ENCODE peak calls at places on chromosomes 3 and 15, in eight cellular contexts. T is prostate gland, A is AG09309, P is Calu3, R is cardiac muscle cell, S is RWPE2, O is right atrium auricular region, I is transverse colon. K is an unnamed sample.

GRCh38 chr3:157392104-157392503 is 44.5 kb upstream of the PTX3 start:
- DNase-seq in P (no peak), T (no peak), R (no peak), O (no peak), S (no peak), I (no peak), A (no peak), K (no peak)

GRCh38 chr3:137163241-137163916 is 205.6 kb downstream of the IL20RB start:
- DNase-seq in O (no peak), R (no peak), T (no peak), I (no peak), A (no peak), S (no peak), P (no peak), K (no peak)

GRCh38 chr3:187997946-187998561 is 155.9 kb upstream of the LPP start:
- DNase-seq in I (no peak), T (no peak), P (no peak), A (no peak), R (no peak), O (no peak), S (no peak), K (no peak)

GRCh38 chr3:20935791-20936190 is 749.8 kb upstream of the SGO1 start:
- DNase-seq in S (no peak), O (no peak), A (no peak), I (no peak), R (no peak), T (no peak), P (no peak), K (no peak)

GRCh38 chr3:132756108-132756650 is 34.0 kb upstream of the NPHP3 start:
- DNase-seq in S (no peak), T (no peak), A (no peak), P (no peak), I (no peak), O (no peak), R (peak), K (no peak)

GRCh38 chr3:59749291-59749690 is 699.5 kb upstream of the CFAP20DC start:
- DNase-seq in R (no peak), S (no peak), O (no peak), T (no peak), I (no peak), P (no peak), A (no peak), K (no peak)

GRCh38 chr3:52019352-52020080 is 23.8 kb upstream of the RPL29 start:
- DNase-seq in O (peak), A (no peak), R (peak), T (no peak), S (no peak), P (no peak), I (no peak), K (no peak)

GRCh38 chr3:132784502-132785025 is 62.4 kb upstream of the NPHP3 start:
- DNase-seq in A (no peak), S (no peak), I (no peak), T (no peak), R (peak), P (no peak), O (no peak), K (no peak)

GRCh38 chr15:84791763-84792162 is 25.4 kb upstream of the ALPK3 start:
- DNase-seq in R (peak), O (no peak), A (no peak), I (no peak), T (no peak), P (no peak), S (no peak), K (no peak)

GRCh38 chr3:63458405-63458804 is 180.3 kb downstream of the SYNPR start:
- DNase-seq in I (no peak), A (no peak), O (no peak), T (no peak), S (no peak), P (no peak), R (no peak), K (no peak)

GRCh38 chr3:101972430-101973162 is 123.3 kb downstream of the NFKBIZ start:
- DNase-seq in I (no peak), O (no peak), A (no peak), T (no peak), P (no peak), R (no peak), S (no peak), K (no peak)

GRCh38 chr15:39323706-39324105 is 257.2 kb upstream of the THBS1 start:
- DNase-seq in S (no peak), P (no peak), T (no peak), A (no peak), I (no peak), O (no peak), R (no peak), K (no peak)

GRCh38 chr15:80932989-80933388 is 56.6 kb downstream of the MESD start:
- DNase-seq in T (no peak), I (peak), S (no peak), P (no peak), R (peak), O (peak), A (no peak), K (no peak)

GRCh38 chr15:99104788-99105515 is at the start of gene SYNM:
- DNase-seq in P (peak), A (no peak), O (peak), I (peak), S (no peak), T (peak), R (peak), K (peak)

GRCh38 chr15:48112242-48112641 is 8.5 kb upstream of the SLC24A5 start:
- DNase-seq in R (peak), I (no peak), A (no peak), T (no peak), P (peak), S (no peak), O (no peak), K (no peak)

GRCh38 chr15:67836477-67836876 is 3.4 kb downstream of the RNU6-1 start:
- DNase-seq in S (peak), P (no peak), T (no peak), O (no peak), A (no peak), R (peak), I (peak), K (no peak)

GRCh38 chr3:38140326-38141172 is 2.1 kb downstream of the MYD88 start:
- DNase-seq in O (no peak), A (no peak), S (peak), T (no peak), I (no peak), R (no peak), P (no peak), K (no peak)

GRCh38 chr3:49199900-49200281 is 28.5 kb downstream of the KLHDC8B start:
- DNase-seq in S (no peak), T (no peak), I (no peak), R (peak), A (no peak), P (no peak), O (no peak), K (no peak)

GRCh38 chr3:45367451-45367850 is 20.9 kb upstream of the LARS2 start:
- DNase-seq in T (no peak), R (peak), S (no peak), I (peak), A (peak), P (no peak), O (no peak), K (no peak)

GRCh38 chr3:187913617-187914033 is 168.4 kb upstream of the BCL6 start:
- DNase-seq in O (no peak), T (no peak), S (no peak), A (no peak), I (peak), P (peak), R (peak), K (no peak)

GRCh38 chr3:20072422-20072821 is 32.2 kb downstream of the KAT2B start:
- DNase-seq in I (no peak), A (no peak), O (no peak), T (no peak), R (no peak), P (no peak), S (no peak), K (no peak)

GRCh38 chr15:99566157-99566900 is 545 bp downstream of the MEF2A start:
- DNase-seq in R (no peak), A (no peak), T (no peak), I (peak), S (no peak), P (peak), O (no peak), K (peak)

GRCh38 chr3:2896281-2896967 is 213.8 kb downstream of the IL5RA start:
- DNase-seq in S (no peak), I (no peak), O (no peak), R (no peak), T (no peak), A (no peak), P (no peak), K (no peak)

DNA sequence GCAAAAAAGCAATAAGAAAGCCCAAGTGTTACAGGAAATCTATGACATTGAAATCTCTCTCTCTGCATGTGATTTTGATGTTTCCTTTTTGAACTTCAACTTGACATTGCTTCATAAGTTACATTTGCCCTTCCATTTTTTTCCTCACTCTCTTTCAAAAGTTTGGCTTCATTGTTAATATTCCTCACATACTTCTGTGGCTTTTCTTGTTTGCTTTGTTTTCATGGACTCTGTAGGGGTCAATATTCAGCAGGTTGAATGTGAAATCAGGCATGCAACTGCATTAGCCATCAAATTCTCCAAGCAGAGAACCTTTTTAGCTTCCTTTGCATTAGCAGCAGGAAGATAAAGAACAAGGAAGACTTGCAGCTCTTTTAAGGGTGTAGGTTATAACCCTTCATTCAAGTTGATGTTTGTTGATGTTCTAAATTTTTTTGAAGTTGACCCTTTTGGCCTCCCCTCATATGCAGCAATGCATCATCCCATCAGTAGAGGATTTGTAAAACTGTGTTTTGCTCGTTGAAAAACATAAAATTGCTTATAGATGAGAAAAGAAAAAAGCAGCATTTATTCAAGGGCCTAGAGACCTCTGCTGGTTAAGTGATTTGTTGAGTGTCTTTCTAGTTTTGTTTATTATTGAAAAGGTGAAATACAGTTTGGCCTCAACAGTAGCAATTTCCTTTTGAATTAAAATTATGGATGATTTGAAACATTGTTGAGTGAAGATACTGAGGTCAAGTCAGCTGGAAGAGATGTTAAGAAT is 211.4 kb downstream of the IL5RA start:
- DNase-seq in P (no peak), S (no peak), I (no peak), T (no peak), R (no peak), O (no peak), A (no peak), K (no peak)
- TF ChIP-seq CTCF in P (no peak), S (no peak), I (no peak), T (no peak), R (no peak), O (peak), A (no peak), K (no peak)

GRCh38 chr3:160643994-160644393 is 33.0 kb upstream of the ARL14 start:
- DNase-seq in O (no peak), S (no peak), P (no peak), T (no peak), I (no peak), R (no peak), A (no peak), K (no peak)
- TF ChIP-seq CTCF in O (no peak), S (no peak), P (peak), T (no peak), I (no peak), R (peak), A (no peak), K (peak)

GRCh38 chr15:97234841-97235240 is 725.7 kb upstream of the ARRDC4 start:
- DNase-seq in T (no peak), P (no peak), S (no peak), I (no peak), R (no peak), O (no peak), A (no peak), K (no peak)
- TF ChIP-seq CTCF in T (no peak), P (no peak), S (no peak), I (no peak), R (no peak), O (no peak), A (no peak), K (no peak)

GRCh38 chr3:124582621-124583437 is 147.4 kb upstream of the UMPS start:
- DNase-seq in P (no peak), O (no peak), I (no peak), R (no peak), S (no peak), A (no peak), T (no peak), K (no peak)
- TF ChIP-seq CTCF in P (no peak), O (no peak), I (no peak), R (no peak), S (no peak), A (no peak), T (no peak), K (no peak)

DNA sequence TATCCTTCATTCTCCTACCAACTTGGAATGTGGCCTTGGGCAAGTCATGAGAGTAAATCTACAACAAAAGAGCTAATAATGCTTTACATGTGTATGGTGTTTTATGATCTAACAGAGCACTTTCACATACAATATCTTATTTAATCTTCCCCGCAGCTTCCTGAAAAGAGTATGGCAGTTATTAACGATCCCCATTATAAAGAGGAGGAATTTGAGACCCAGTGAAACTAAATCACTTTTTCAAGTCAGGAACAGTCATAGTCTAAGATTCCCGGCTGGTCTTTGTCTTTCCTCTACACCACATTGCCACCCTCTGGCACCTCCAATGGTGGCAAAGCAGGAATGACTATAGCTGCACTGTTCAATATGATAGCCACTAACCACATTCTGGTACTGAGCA is 69.7 kb upstream of the CMSS1 start:
- DNase-seq in P (peak), I (no peak), A (no peak), R (peak), T (no peak), S (no peak), O (no peak), K (no peak)
- TF ChIP-seq CTCF in P (peak), I (no peak), A (peak), R (peak), T (peak), S (peak), O (peak), K (no peak)

DNA sequence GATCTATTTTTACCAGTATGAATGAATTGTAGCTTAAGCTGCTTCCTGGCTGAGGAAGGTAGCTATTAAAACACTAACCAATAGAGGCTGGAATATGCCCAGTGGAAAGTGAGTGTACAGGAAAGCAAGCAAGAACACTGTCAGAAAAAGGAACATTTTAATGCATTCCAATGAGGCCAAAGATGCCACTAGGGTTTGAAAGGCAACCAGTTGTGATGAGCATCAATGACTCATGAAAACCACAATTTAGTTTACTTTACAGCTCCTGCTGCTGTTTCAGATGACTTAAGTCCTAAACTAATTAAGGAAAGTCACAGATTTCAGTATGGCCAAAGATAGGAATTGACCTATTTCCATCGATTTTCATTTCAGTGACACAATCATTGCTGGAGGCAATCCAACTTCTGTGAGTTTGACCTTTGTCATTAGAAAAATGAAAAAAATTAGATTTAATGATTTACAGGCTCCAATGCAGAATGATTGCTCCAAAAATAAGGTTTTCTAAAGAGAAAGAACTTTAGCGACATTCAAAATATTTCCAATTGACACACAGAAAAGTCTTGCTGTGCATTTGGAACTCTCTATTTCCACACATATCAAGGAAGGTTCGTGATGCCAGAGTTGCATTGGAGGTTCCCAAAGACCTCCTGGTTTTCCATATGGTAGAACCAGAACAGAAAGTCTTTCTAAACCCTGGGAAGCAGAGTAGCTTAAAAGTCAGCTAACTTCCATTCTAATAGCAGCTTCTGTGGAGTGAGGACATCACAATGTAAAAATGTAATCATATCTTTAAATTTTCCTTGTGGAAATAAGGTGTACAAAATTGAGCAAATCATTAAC is 103.0 kb downstream of the SUCNR1 start:
- DNase-seq in I (no peak), R (peak), O (no peak), A (peak), S (no peak), T (no peak), P (peak), K (peak)
- TF ChIP-seq CTCF in I (no peak), R (no peak), O (no peak), A (no peak), S (no peak), T (no peak), P (no peak), K (no peak)

GRCh38 chr3:14786369-14786768 is 32.4 kb upstream of the FGD5 start:
- DNase-seq in I (no peak), P (no peak), T (no peak), R (no peak), O (no peak), S (no peak), A (no peak), K (no peak)

GRCh38 chr3:14789640-14790285 is 29.0 kb upstream of the FGD5 start:
- DNase-seq in O (no peak), A (no peak), I (no peak), P (no peak), R (no peak), S (peak), T (no peak), K (no peak)

GRCh38 chr3:14789221-14789620 is 29.5 kb upstream of the FGD5 start:
- DNase-seq in A (no peak), P (no peak), I (no peak), S (peak), O (no peak), R (no peak), T (no peak), K (no peak)

GRCh38 chr3:14787630-14788029 is 31.1 kb upstream of the FGD5 start:
- DNase-seq in T (no peak), I (no peak), P (no peak), R (no peak), A (no peak), S (peak), O (no peak), K (no peak)

DNA sequence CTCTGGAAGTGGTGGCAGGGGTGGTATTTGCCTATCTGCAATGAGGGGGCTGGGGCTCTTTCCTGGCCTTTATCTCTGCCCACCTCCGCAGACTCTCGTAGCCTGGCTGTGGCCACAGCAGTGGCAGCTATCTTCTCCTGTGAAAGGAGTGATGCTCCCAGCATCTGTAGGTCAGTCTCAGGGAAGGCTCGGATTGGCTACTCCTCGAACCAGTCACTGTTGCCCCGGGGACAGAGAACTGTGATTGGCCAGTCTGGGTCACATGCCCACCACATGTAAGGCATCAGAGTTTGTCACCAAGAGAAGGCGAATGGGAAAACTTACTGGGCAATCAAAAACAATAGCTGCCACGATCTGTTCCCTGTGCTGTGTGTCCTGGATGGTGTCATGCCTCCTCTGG is 30.1 kb upstream of the FGD5 start:
- DNase-seq in R (no peak), P (no peak), I (no peak), T (no peak), O (no peak), S (peak), A (no peak), K (no peak)
- TF ChIP-seq CTCF in R (no peak), P (no peak), I (no peak), T (no peak), O (no peak), S (no peak), A (no peak), K (no peak)

K was measured in GM06990.